ENCODE peak calls at places on chromosomes 5 and 9, in nine cellular contexts. W is CD4-positive, alpha-beta T cell; A is lung; N is OCI-LY7; T is Caco-2; S is kidney epithelial cell; E is foreskin keratinocyte; P is HFF-Myc; X is neural progenitor cell. V is an unnamed sample.

GRCh38 chr5:109529520-109529919 is 119.7 kb upstream of the PJA2 start:
- DNase-seq in X (no peak), W (no peak), S (no peak), T (no peak), N (no peak), E (peak), P (no peak), A (no peak), V (peak)

GRCh38 chr5:161966544-161966943 is 101.0 kb upstream of the GABRG2 start:
- DNase-seq in S (no peak), T (peak), E (peak), A (no peak), N (peak), X (peak), W (no peak), P (no peak), V (no peak)

GRCh38 chr5:130141689-130142320 is 237.5 kb downstream of the CHSY3 start:
- DNase-seq in X (peak), N (no peak), T (peak), P (peak), A (no peak), W (no peak), E (peak), S (peak), V (no peak)

GRCh38 chr9:10026585-10026984 is 586.2 kb downstream of the PTPRD start:
- DNase-seq in X (peak), A (no peak), E (no peak), S (no peak), N (no peak), P (no peak), W (no peak), T (no peak), V (no peak)

GRCh38 chr5:145180341-145180740 is 654.8 kb downstream of the PRELID2 start:
- DNase-seq in T (no peak), X (peak), A (no peak), E (no peak), S (no peak), W (no peak), P (no peak), N (no peak), V (no peak)

GRCh38 chr5:168031614-168032013 is 259.8 kb upstream of the WWC1 start:
- DNase-seq in X (no peak), N (no peak), A (no peak), T (no peak), E (no peak), S (no peak), P (no peak), W (no peak), V (no peak)

GRCh38 chr5:97101189-97101910 is 41.1 kb downstream of the LIX1 start:
- DNase-seq in T (no peak), X (no peak), P (no peak), A (no peak), W (no peak), N (no peak), E (no peak), S (no peak), V (no peak)

GRCh38 chr5:138969323-138970013 is 94.3 kb upstream of the LRRTM2 start:
- DNase-seq in E (no peak), A (no peak), P (no peak), W (no peak), T (no peak), S (no peak), X (no peak), N (no peak), V (no peak)

GRCh38 chr9:96852676-96853075 is 1.6 kb downstream of the ZNF782 start:
- DNase-seq in T (no peak), P (no peak), W (no peak), E (peak), S (no peak), X (no peak), N (no peak), A (no peak), V (no peak)

GRCh38 chr5:180170111-180170809 is 38.8 kb downstream of the RASGEF1C start:
- DNase-seq in A (no peak), S (no peak), P (no peak), W (no peak), X (peak), N (no peak), E (no peak), T (no peak), V (no peak)

GRCh38 chr9:134330590-134330989 is 4.3 kb downstream of the RXRA start:
- DNase-seq in P (no peak), N (no peak), T (no peak), S (no peak), W (no peak), X (no peak), E (no peak), A (no peak), V (no peak)

GRCh38 chr5:149053027-149053705 is 9.7 kb downstream of the SH3TC2 start:
- DNase-seq in N (no peak), P (no peak), W (no peak), T (no peak), S (peak), E (peak), X (peak), A (no peak), V (no peak)

GRCh38 chr5:78377056-78377717 is 16.8 kb downstream of the SCAMP1 start:
- DNase-seq in A (no peak), T (no peak), E (no peak), N (no peak), P (no peak), X (no peak), W (no peak), S (no peak), V (no peak)

GRCh38 chr9:34576943-34577634 is 12.4 kb downstream of the CNTFR start:
- DNase-seq in A (no peak), N (no peak), W (no peak), T (peak), P (no peak), E (no peak), X (peak), S (no peak), V (no peak)

GRCh38 chr9:95725045-95725444 is 150.4 kb upstream of the ERCC6L2 start:
- DNase-seq in E (no peak), W (no peak), T (no peak), P (no peak), A (no peak), N (no peak), S (no peak), X (no peak), V (no peak)

GRCh38 chr5:142327111-142327842 is 2.5 kb upstream of the SPRY4 start:
- DNase-seq in N (no peak), P (no peak), A (no peak), W (no peak), X (peak), S (no peak), E (no peak), T (no peak), V (peak)

GRCh38 chr9:112772215-112772509 is 21.6 kb downstream of the SNX30 start:
- DNase-seq in P (no peak), W (no peak), A (no peak), T (no peak), X (no peak), S (no peak), N (no peak), E (no peak), V (no peak)

GRCh38 chr5:79263290-79263689 is 27.4 kb downstream of the JMY start:
- DNase-seq in X (no peak), E (no peak), N (peak), P (no peak), A (no peak), W (no peak), T (no peak), S (no peak), V (no peak)

GRCh38 chr9:93319992-93320490 is 131.4 kb upstream of the FAM120A start:
- DNase-seq in P (no peak), T (no peak), W (no peak), S (no peak), N (no peak), A (no peak), E (no peak), X (no peak), V (no peak)

GRCh38 chr5:149799965-149800516 is 69.9 kb downstream of the PPARGC1B start:
- DNase-seq in W (no peak), S (no peak), P (no peak), X (no peak), A (no peak), N (no peak), T (no peak), E (no peak), V (no peak)

GRCh38 chr5:54470191-54470590 is 14.7 kb downstream of the HSPB3 start:
- DNase-seq in W (no peak), P (no peak), X (no peak), E (no peak), A (no peak), T (no peak), N (no peak), S (no peak), V (no peak)

GRCh38 chr5:67639311-67639710 is 442.7 kb upstream of the CD180 start:
- DNase-seq in N (no peak), P (no peak), S (no peak), W (no peak), A (no peak), T (no peak), X (no peak), E (no peak), V (no peak)

GRCh38 chr9:70061776-70062175 is 18.1 kb downstream of the MAMDC2 start:
- DNase-seq in T (no peak), X (no peak), E (no peak), P (no peak), N (no peak), A (no peak), W (no peak), S (peak), V (no peak)

GRCh38 chr9:96327694-96328352 is 25.8 kb upstream of the HSD17B3 start:
- DNase-seq in E (peak), N (peak), T (peak), X (peak), P (no peak), S (no peak), A (no peak), W (no peak), V (no peak)

GRCh38 chr5:83955916-83956315 is 235.3 kb upstream of the HAPLN1 start:
- DNase-seq in E (peak), T (no peak), P (no peak), W (no peak), S (peak), X (no peak), N (no peak), A (no peak), V (no peak)

GRCh38 chr5:40052812-40053211 is 626.9 kb upstream of the PTGER4 start:
- DNase-seq in N (no peak), W (no peak), E (peak), P (no peak), A (no peak), S (no peak), T (no peak), X (no peak), V (no peak)

GRCh38 chr9:127390243-127390535 is 6.8 kb upstream of the SLC2A8 start:
- DNase-seq in N (no peak), A (no peak), S (no peak), W (no peak), T (no peak), X (no peak), E (no peak), P (no peak), V (no peak)
- TF ChIP-seq CTCF in N (no peak), A (no peak), S (no peak), W (no peak), T (no peak), X (no peak), E (no peak), P (no peak), V (no peak)

GRCh38 chr5:43007246-43007910 is 32.7 kb downstream of the ANXA2R start:
- DNase-seq in T (peak), E (peak), P (peak), N (peak), X (peak), A (peak), W (peak), S (no peak), V (peak)
- TF ChIP-seq CTCF in T (no peak), E (no peak), P (no peak), N (no peak), X (no peak), A (no peak), W (no peak), S (no peak), V (no peak)

GRCh38 chr5:132870801-132871200 is 2.7 kb upstream of the LEAP2 start:
- DNase-seq in N (no peak), T (no peak), E (no peak), S (no peak), W (no peak), P (no peak), A (no peak), X (no peak), V (no peak)

GRCh38 chr5:132865668-132866341 is 464 bp downstream of the GDF9 start:
- DNase-seq in N (no peak), S (no peak), P (no peak), W (no peak), T (no peak), E (no peak), X (no peak), A (no peak), V (no peak)

GRCh38 chr5:132867046-132867451 is 607 bp downstream of the UQCRQ start:
- DNase-seq in T (no peak), P (no peak), N (no peak), E (no peak), S (no peak), W (no peak), A (no peak), X (no peak), V (no peak)

GRCh38 chr5:132868754-132869153 is 2.3 kb downstream of the UQCRQ start:
- DNase-seq in T (no peak), P (no peak), A (no peak), S (no peak), E (no peak), N (no peak), X (no peak), W (no peak), V (no peak)

GRCh38 chr5:132866342-132867045 is at the start of the genes GDF9 and UQCRQ:
- DNase-seq in A (peak), T (peak), X (peak), E (peak), P (peak), S (peak), N (peak), W (peak), V (peak)
- TF ChIP-seq CTCF in A (peak), T (no peak), X (peak), E (peak), P (no peak), S (peak), N (peak), W (no peak), V (peak)

DNA sequence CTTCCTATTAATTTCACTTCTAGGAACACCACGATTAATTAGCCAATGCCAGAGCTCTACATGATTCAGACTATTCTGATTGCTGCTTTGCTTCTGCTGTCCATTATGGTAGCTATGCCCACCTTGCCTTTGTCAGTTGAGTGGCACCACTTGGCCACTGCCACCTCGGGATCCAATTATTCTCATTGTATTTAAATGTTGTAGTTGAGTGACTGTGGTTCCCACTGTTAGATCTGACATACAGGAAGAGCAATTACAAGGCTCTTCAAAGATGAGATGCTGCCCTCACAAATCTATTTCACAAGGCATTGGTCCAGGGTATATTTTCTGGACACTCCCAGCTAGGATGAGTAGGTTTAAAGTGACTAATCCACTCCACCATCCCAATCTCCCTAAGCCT is 864.5 kb upstream of the EDIL3 start:
- DNase-seq in W (no peak), S (no peak), P (no peak), N (no peak), T (no peak), A (no peak), E (no peak), X (no peak), V (no peak)
- TF ChIP-seq CTCF in W (no peak), S (no peak), P (no peak), N (no peak), T (no peak), A (no peak), E (no peak), X (no peak), V (no peak)

GRCh38 chr5:173187054-173187743 is 42.9 kb downstream of the BNIP1 start:
- DNase-seq in X (peak), A (no peak), W (no peak), P (no peak), E (no peak), T (no peak), S (no peak), N (peak), V (no peak)
- TF ChIP-seq CTCF in X (peak), A (no peak), W (no peak), P (peak), E (peak), T (peak), S (peak), N (peak), V (no peak)

GRCh38 chr5:1654786-1655495 is 131.2 kb upstream of the LPCAT1 start:
- DNase-seq in X (no peak), T (no peak), E (no peak), S (no peak), A (no peak), W (no peak), N (no peak), P (no peak), V (no peak)
- TF ChIP-seq CTCF in X (no peak), T (no peak), E (no peak), S (no peak), A (no peak), W (no peak), N (no peak), P (no peak), V (no peak)

GRCh38 chr5:62824936-62825335 is 246.3 kb downstream of the LRRC70 start:
- DNase-seq in A (no peak), T (no peak), S (no peak), P (no peak), N (no peak), X (no peak), W (no peak), E (no peak), V (no peak)
- TF ChIP-seq CTCF in A (no peak), T (no peak), S (no peak), P (no peak), N (no peak), X (no peak), W (no peak), E (no peak), V (no peak)

DNA sequence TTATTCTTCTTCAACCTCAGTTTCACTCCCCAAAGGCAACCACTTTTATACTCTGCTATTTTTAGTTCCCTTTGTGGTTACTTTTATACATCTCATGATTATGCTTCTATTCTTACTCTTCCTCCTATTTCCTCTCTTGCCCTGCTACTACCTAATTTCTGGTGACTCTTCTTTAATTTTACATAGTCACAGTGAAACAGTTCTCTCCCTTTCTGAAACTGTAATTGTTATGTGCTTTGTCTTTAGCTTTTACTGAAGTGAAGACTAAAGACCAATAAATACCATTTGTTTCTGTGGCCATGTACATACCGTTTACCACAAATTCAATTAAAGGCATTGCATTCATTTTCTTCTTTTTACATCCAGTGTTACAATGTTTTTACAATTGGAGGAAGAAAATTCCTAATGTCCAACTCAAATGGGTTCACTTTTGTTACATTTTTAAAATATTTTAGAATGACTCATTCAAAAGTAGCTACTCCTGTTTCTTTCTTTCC is 410.6 kb downstream of the PSAT1 start:
- DNase-seq in S (no peak), A (no peak), T (no peak), E (peak), W (no peak), P (peak), X (no peak), N (no peak), V (no peak)
- TF ChIP-seq CTCF in S (no peak), A (no peak), T (no peak), E (no peak), W (no peak), P (no peak), X (no peak), N (no peak), V (no peak)

GRCh38 chr9:129910628-129911567 is 75.6 kb downstream of the USP20 start:
- DNase-seq in W (no peak), N (no peak), X (no peak), T (no peak), P (peak), A (no peak), E (peak), S (peak), V (peak)

GRCh38 chr9:129908846-129909245 is 73.6 kb downstream of the USP20 start:
- DNase-seq in P (no peak), X (no peak), S (no peak), N (no peak), A (no peak), E (no peak), T (no peak), W (no peak), V (no peak)

GRCh38 chr9:129916707-129917106 is 81.4 kb downstream of the USP20 start:
- DNase-seq in P (no peak), T (no peak), S (no peak), W (no peak), A (no peak), X (no peak), N (no peak), E (no peak), V (no peak)

GRCh38 chr9:129918296-129918950 is 83.2 kb downstream of the USP20 start:
- DNase-seq in X (no peak), S (no peak), E (no peak), A (no peak), P (no peak), W (no peak), T (no peak), N (no peak), V (no peak)

GRCh38 chr9:129914051-129914450 is 78.8 kb downstream of the USP20 start:
- DNase-seq in S (no peak), X (no peak), A (no peak), E (no peak), W (no peak), T (no peak), N (no peak), P (no peak), V (no peak)
- TF ChIP-seq CTCF in S (no peak), X (no peak), A (no peak), E (no peak), W (no peak), T (no peak), N (no peak), P (no peak), V (no peak)